ENCODE peak calls at places on chromosomes 3 and 15, in five cellular contexts. J is NCI-H748 treated with DMSO at 0.1 percent for 48 hours; V is C1 segment of cervical spinal cord; K is CD8-positive, alpha-beta T cell; T is HTR-8/SVneo. W is an unnamed sample.

GRCh38 chr3:192063570-192063969 is 602.6 kb downstream of the PYDC2 start:
- DNase-seq in J (no peak), V (no peak), K (no peak), T (no peak), W (no peak)

GRCh38 chr3:12507871-12508281 is 23.6 kb downstream of the TSEN2 start:
- DNase-seq in J (no peak), V (no peak), K (no peak), T (peak; percentile 26), W (no peak)

GRCh38 chr3:115550285-115550741 is 73.0 kb upstream of the GAP43 start:
- DNase-seq in J (no peak), V (no peak), K (no peak), T (no peak), W (no peak)

GRCh38 chr3:143533391-143533790 is 314.9 kb downstream of the SLC9A9 start:
- DNase-seq in J (no peak), V (no peak), K (no peak), T (no peak), W (no peak)

GRCh38 chr3:13209334-13209733 is 136.1 kb upstream of the IQSEC1 start:
- DNase-seq in J (no peak), V (no peak), K (no peak), T (no peak), W (no peak)

GRCh38 chr15:29364429-29365078 is 94.9 kb upstream of the NSMCE3 start:
- DNase-seq in J (no peak), V (no peak), K (no peak), T (peak; percentile 14), W (no peak)

GRCh38 chr3:177201707-177202397 is 4.6 kb upstream of the TBL1XR1 start:
- DNase-seq in J (no peak), V (no peak), K (peak; percentile 13), T (peak; percentile 69), W (no peak)

GRCh38 chr15:92614301-92614700 is 41.3 kb downstream of the FAM174B start:
- DNase-seq in J (no peak), V (no peak), K (no peak), T (no peak), W (no peak)

GRCh38 chr15:57708047-57708446 is 1.5 kb downstream of the POLR2M start:
- DNase-seq in J (no peak), V (no peak), K (no peak), T (no peak), W (no peak)

GRCh38 chr3:152902141-152902669 is 67.3 kb downstream of the P2RY1 start:
- DNase-seq in J (no peak), V (no peak), K (no peak), T (no peak), W (no peak)

GRCh38 chr3:169674090-169674489 is 10.6 kb upstream of the MECOM start:
- DNase-seq in J (no peak), V (no peak), K (no peak), T (no peak), W (no peak)

GRCh38 chr15:70507772-70508351 is 255.5 kb downstream of the UACA start:
- DNase-seq in J (no peak), V (no peak), K (no peak), T (peak; percentile 70), W (no peak)

GRCh38 chr3:158094917-158095301 is 11.3 kb downstream of the SHOX2 start:
- DNase-seq in J (no peak), V (no peak), K (no peak), T (no peak), W (no peak)

GRCh38 chr3:128577711-128578110 is 72.9 kb downstream of the RPN1 start:
- DNase-seq in J (no peak), V (no peak), K (no peak), T (no peak), W (no peak)

GRCh38 chr15:34318277-34319079 is 19.1 kb downstream of the SLC12A6 start:
- DNase-seq in J (peak; percentile 45), V (peak; percentile 4), K (no peak), T (peak; percentile 59), W (no peak)

GRCh38 chr3:38120690-38121450 is 16.1 kb downstream of the ACAA1 start:
- DNase-seq in J (no peak), V (no peak), K (no peak), T (no peak), W (no peak)

GRCh38 chr15:31079519-31079918 is 22.0 kb downstream of the TRPM1 start:
- DNase-seq in J (no peak), V (no peak), K (no peak), T (no peak), W (no peak)

GRCh38 chr15:51071609-51072008 is 23.1 kb downstream of the TNFAIP8L3 start:
- DNase-seq in J (no peak), V (no peak), K (no peak), T (no peak), W (no peak)

GRCh38 chr3:8970971-8971589 is 7.8 kb upstream of the RAD18 start:
- DNase-seq in J (peak; percentile 18), V (no peak), K (peak; percentile 49), T (peak; percentile 49), W (peak; percentile 11)

GRCh38 chr15:77030928-77031375 is 36.0 kb downstream of the PSTPIP1 start:
- DNase-seq in J (no peak), V (no peak), K (no peak), T (no peak), W (no peak)

GRCh38 chr15:66862878-66863335 is 160.9 kb downstream of the SMAD6 start:
- DNase-seq in J (peak; percentile 21), V (no peak), K (peak; percentile 50), T (peak; percentile 68), W (peak; percentile 41)

GRCh38 chr3:150742141-150742523 is 20.8 kb downstream of the SIAH2 start:
- DNase-seq in J (no peak), V (no peak), K (no peak), T (no peak), W (no peak)

GRCh38 chr3:100865442-100865841 is 127.8 kb downstream of the ABI3BP start:
- DNase-seq in J (no peak), V (no peak), K (no peak), T (no peak), W (no peak)

GRCh38 chr15:77855871-77856270 is 221.6 kb downstream of the TBC1D2B start:
- DNase-seq in J (no peak), V (no peak), K (no peak), T (no peak), W (no peak)